ENCODE peak calls at places on chromosomes 11 and 22, in five cellular contexts. Y is stimulated activated CD4-positive, alpha-beta T cell treated with anti-CD3 and anti-CD28 coated beads, TNF-alpha, amount 100 ng/mL, for 1 hour; L is nephron progenitor cell; P is left ventricle myocardium inferior; W is heart right ventricle. U is an unnamed sample.

GRCh38 chr22:48494968-48495750 is 1332.5 kb downstream of the BRD1 start:
- DNase-seq in L (no peak), P (no peak), Y (no peak), W (no peak), U (no peak)

GRCh38 chr22:35393116-35394010 is 6.6 kb upstream of the MCM5 start:
- DNase-seq in L (no peak), W (no peak), Y (no peak), P (no peak), U (no peak)

GRCh38 chr11:4607782-4608666 is at the start of gene TRIM68:
- DNase-seq in P (peak), L (peak), W (peak), Y (peak), U (peak)

GRCh38 chr11:70547821-70548670 is 149.7 kb downstream of the CTTN start:
- DNase-seq in P (no peak), W (no peak), L (no peak), Y (no peak), U (peak)

GRCh38 chr11:126257764-126258163 is 10.9 kb downstream of the SRPRA start:
- DNase-seq in P (no peak), W (no peak), Y (no peak), L (no peak), U (no peak)

GRCh38 chr11:121870202-121871045 is 245.6 kb downstream of the BLID start:
- DNase-seq in P (no peak), W (no peak), Y (no peak), L (no peak), U (no peak)

GRCh38 chr22:23183107-23183698 is 2.9 kb downstream of the BCR start:
- DNase-seq in P (peak), W (no peak), L (peak), Y (no peak), U (peak)

GRCh38 chr11:113977071-113977490 is 2.2 kb downstream of the HTR3A start:
- DNase-seq in P (no peak), W (no peak), L (no peak), Y (no peak), U (no peak)

GRCh38 chr11:65416341-65417185 is 6.0 kb upstream of the NEAT1 start:
- DNase-seq in W (peak), L (peak), P (peak), Y (peak), U (peak)

GRCh38 chr22:27405672-27406388 is 395.7 kb downstream of the MN1 start:
- DNase-seq in W (peak), P (peak), Y (no peak), L (peak), U (peak)

GRCh38 chr11:130847517-130847916 is 68.8 kb downstream of the SNX19 start:
- DNase-seq in P (no peak), W (no peak), Y (no peak), L (no peak), U (no peak)

GRCh38 chr22:43820671-43821305 is 8.7 kb upstream of the EFCAB6 start:
- DNase-seq in P (no peak), Y (no peak), W (no peak), L (no peak), U (no peak)

GRCh38 chr11:2690596-2691354 is 9.0 kb downstream of the KCNQ1OT1 start:
- DNase-seq in L (no peak), Y (no peak), P (no peak), W (no peak), U (no peak)

GRCh38 chr11:121964591-121964990 is 151.4 kb downstream of the BLID start:
- DNase-seq in L (no peak), Y (no peak), W (no peak), P (no peak), U (no peak)

GRCh38 chr22:33022231-33022630 is 36.0 kb downstream of the SYN3 start:
- DNase-seq in P (no peak), L (no peak), W (no peak), Y (no peak), U (no peak)

GRCh38 chr22:24244144-24244787 is 616 bp downstream of the GGT5 start:
- DNase-seq in Y (no peak), W (no peak), P (peak), L (no peak), U (peak)

GRCh38 chr11:86726118-86726748 is 53.8 kb upstream of the ME3 start:
- DNase-seq in P (no peak), Y (no peak), L (no peak), W (no peak), U (no peak)

GRCh38 chr11:57458410-57459111 is 1.8 kb upstream of the RTN4RL2 start:
- DNase-seq in P (peak), W (peak), Y (no peak), L (peak), U (peak)

GRCh38 chr11:80720295-80720694 is 1279.5 kb upstream of the TENM4 start:
- DNase-seq in Y (no peak), L (no peak), P (no peak), W (no peak), U (no peak)

GRCh38 chr22:50400931-50401330 is 57.8 kb downstream of the PPP6R2 start:
- DNase-seq in Y (no peak), L (no peak), P (no peak), W (no peak), U (no peak)

GRCh38 chr11:75796091-75796435 is 18.9 kb upstream of the UVRAG start:
- DNase-seq in P (no peak), L (no peak), W (no peak), Y (no peak), U (no peak)

GRCh38 chr11:2314136-2314524 is 12.3 kb downstream of the TSPAN32 start:
- DNase-seq in P (no peak), Y (no peak), W (no peak), L (no peak), U (no peak)

GRCh38 chr11:6391548-6392134 is 1.4 kb downstream of the SMPD1 start:
- DNase-seq in Y (no peak), P (no peak), L (no peak), W (no peak), U (no peak)

U was measured in SK-N-SH.